ENCODE peak calls at places on chromosomes 7 and 10, in six cellular contexts. G, A, P, U, N and E are unnamed samples.

GRCh38 chr10:3468919-3469638 is 296.5 kb upstream of the PITRM1 start:
- DNase-seq in N (no peak), A (no peak), U (no peak), P (no peak), G (no peak), E (peak)

GRCh38 chr7:139488810-139489209 is 5.3 kb upstream of the KLRG2 start:
- DNase-seq in U (no peak), N (no peak), A (no peak), G (no peak), P (no peak), E (no peak)

GRCh38 chr10:94358480-94358879 is 4.3 kb downstream of the NOC3L start:
- DNase-seq in G (no peak), P (no peak), U (peak), A (peak), N (no peak), E (no peak)

GRCh38 chr7:84490661-84491060 is 296.1 kb upstream of the SEMA3A start:
- DNase-seq in P (peak), G (no peak), U (no peak), A (no peak), N (no peak), E (no peak)

GRCh38 chr10:14086596-14086995 is 244.1 kb downstream of the FRMD4A start:
- DNase-seq in P (no peak), A (no peak), N (no peak), U (no peak), G (no peak), E (no peak)

GRCh38 chr7:84677386-84677785 is 482.8 kb upstream of the SEMA3A start:
- DNase-seq in P (no peak), G (no peak), U (no peak), A (no peak), N (no peak), E (no peak)

GRCh38 chr7:45073843-45074737 is 14.7 kb downstream of the NACAD start:
- DNase-seq in G (peak), A (no peak), U (no peak), N (no peak), P (no peak), E (peak)

GRCh38 chr10:78703581-78703980 is 365.2 kb upstream of the ZMIZ1 start:
- DNase-seq in A (no peak), G (peak), P (no peak), U (no peak), N (no peak), E (no peak)

GRCh38 chr7:35546691-35547090 is 148.2 kb downstream of the HERPUD2 start:
- DNase-seq in G (no peak), A (no peak), P (no peak), U (no peak), N (no peak), E (no peak)

GRCh38 chr10:29811751-29812427 is 177.1 kb upstream of the SVIL start:
- DNase-seq in A (no peak), P (no peak), G (peak), U (no peak), N (no peak), E (no peak)

GRCh38 chr7:152747224-152747623 is 12.3 kb upstream of the ACTR3B start:
- DNase-seq in A (no peak), U (no peak), P (no peak), G (no peak), N (no peak), E (no peak)

GRCh38 chr10:2938869-2939268 is 128.5 kb upstream of the PFKP start:
- DNase-seq in A (no peak), P (no peak), G (no peak), N (no peak), U (peak), E (no peak)

GRCh38 chr10:86964061-86964846 is 4.0 kb upstream of the ADIRF start:
- DNase-seq in P (no peak), G (peak), U (no peak), N (no peak), A (no peak), E (no peak)

GRCh38 chr10:87640043-87640442 is 19.6 kb upstream of the PAPSS2 start:
- DNase-seq in N (no peak), U (no peak), P (no peak), G (no peak), A (no peak), E (no peak)

GRCh38 chr7:152521420-152522337 is 85.9 kb upstream of the KMT2C start:
- DNase-seq in A (no peak), N (no peak), P (no peak), G (no peak), U (peak), E (no peak)

GRCh38 chr7:22082553-22082885 is 136.8 kb upstream of the CDCA7L start:
- DNase-seq in U (no peak), P (no peak), A (no peak), N (no peak), G (no peak), E (no peak)

GRCh38 chr7:87218941-87219544 is 489 bp downstream of the TMEM243 start:
- DNase-seq in A (peak), U (peak), N (no peak), P (peak), G (peak), E (peak)

GRCh38 chr7:115672024-115672423 is 358.5 kb downstream of the TFEC start:
- DNase-seq in U (no peak), A (no peak), G (no peak), N (no peak), P (no peak), E (no peak)
- TF ChIP-seq GABPA in U (no peak), A (no peak), G (no peak), N (no peak), P (no peak), E (no peak)

DNA sequence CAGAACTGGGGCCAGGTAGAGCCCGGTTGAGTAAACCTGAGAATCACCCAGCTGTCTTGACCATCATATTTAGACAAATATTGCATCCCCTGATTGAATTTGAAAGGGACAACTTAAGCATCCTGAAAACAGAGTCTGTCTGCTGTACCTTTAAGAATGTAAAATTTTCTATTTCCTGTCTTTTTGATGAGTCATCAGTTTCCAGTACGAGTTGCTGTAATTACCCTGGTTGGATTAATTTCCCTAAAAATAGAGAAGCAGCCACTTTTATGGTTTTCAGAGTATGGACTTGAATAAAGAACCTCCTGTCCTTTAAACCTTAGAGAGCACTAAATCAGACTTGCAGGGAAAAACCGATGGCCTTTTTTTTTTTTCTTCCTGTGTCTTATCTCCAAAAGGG is 164.6 kb upstream of the SH2B2 start:
- DNase-seq in G (no peak), N (peak), U (no peak), P (no peak), A (no peak), E (no peak)
- TF ChIP-seq POLR2AphosphoS5 in G (peak), N (no peak), U (no peak), P (no peak), A (no peak), E (no peak)

GRCh38 chr7:127702938-127703337 is 50.9 kb downstream of the SND1 start:
- DNase-seq in A (no peak), N (no peak), U (no peak), P (no peak), G (no peak), E (no peak)

GRCh38 chr7:127704211-127704610 is 52.2 kb downstream of the SND1 start:
- DNase-seq in P (no peak), G (no peak), N (no peak), A (no peak), U (no peak), E (no peak)

GRCh38 chr7:127705461-127705959 is 53.5 kb downstream of the SND1 start:
- DNase-seq in A (no peak), N (no peak), U (no peak), G (no peak), P (no peak), E (no peak)

GRCh38 chr7:127702253-127702652 is 50.3 kb downstream of the SND1 start:
- DNase-seq in G (no peak), P (no peak), N (no peak), U (peak), A (no peak), E (no peak)

DNA sequence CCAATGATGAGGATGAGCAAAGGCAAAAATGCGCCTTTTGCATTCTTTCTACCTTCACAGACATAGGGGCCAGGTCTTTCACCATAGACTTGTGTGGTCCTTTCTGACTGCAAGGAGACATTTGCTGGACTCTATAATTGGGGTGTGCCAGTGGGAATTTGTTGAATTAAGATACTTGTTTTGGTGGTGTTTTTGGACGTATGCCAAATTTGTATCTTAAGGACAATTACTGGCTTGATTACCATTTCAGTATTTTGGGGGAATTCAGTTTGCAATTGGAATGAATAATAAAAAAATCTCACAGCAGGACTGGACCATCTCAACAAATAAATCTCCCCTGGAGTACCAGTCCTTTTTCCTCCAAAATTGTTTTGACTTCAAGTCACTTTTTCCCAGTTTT is 47.9 kb downstream of the SND1 start:
- DNase-seq in U (no peak), N (no peak), G (no peak), P (no peak), A (no peak), E (no peak)
- TF ChIP-seq GABPA in U (no peak), N (no peak), G (no peak), P (no peak), A (no peak), E (no peak)

DNA sequence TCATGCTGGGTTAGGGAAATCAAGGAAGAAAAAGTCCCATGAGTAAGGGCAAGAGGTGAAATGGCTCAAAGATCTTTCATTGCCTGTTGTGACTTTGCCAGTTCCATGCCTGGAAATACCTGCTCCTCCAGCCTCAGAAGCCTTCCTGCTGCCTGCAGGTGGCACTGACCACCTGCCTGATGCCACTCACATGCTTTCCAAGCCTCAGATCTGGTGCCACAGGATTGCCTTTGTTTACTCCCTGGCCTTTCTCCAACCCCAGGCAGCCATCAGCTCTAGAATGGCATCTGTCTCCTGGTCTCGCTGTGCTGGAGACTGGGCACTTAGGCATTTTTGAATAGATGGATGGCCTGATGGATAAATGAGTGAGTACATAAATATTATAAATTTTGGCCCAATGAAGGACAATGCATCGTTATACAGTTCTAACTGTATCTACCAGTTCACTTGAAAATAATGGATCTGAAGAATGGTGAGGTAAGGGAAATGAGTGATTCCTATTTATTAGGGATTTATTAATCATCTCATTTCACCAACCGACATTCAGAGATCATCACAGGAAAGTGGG is 657.2 kb downstream of the INHBA start:
- DNase-seq in G (no peak), N (no peak), U (peak), P (no peak), A (no peak), E (no peak)
- TF ChIP-seq POLR2AphosphoS5 in G (no peak), N (no peak), U (no peak), P (no peak), A (no peak), E (no peak)

GRCh38 chr10:124251317-124251716 is 157.9 kb upstream of the CHST15 start:
- DNase-seq in P (no peak), A (no peak), N (peak), U (no peak), G (no peak), E (no peak)
- TF ChIP-seq GABPA in P (no peak), A (no peak), N (no peak), U (no peak), G (no peak), E (no peak)

GRCh38 chr7:129684777-129685176 is 73.3 kb downstream of the NRF1 start:
- DNase-seq in U (peak), P (no peak), N (no peak), A (no peak), G (no peak), E (no peak)
- TF ChIP-seq POLR2AphosphoS5 in U (no peak), P (no peak), N (no peak), A (no peak), G (no peak), E (no peak)